ENCODE peak calls at places on chromosome X, in four cellular contexts. W, Z, X and F are unnamed samples.

GRCh38 chrX:358651-359143 is 28.0 kb downstream of the PPP2R3B start:
- DNase-seq in W (no peak), Z (no peak), X (no peak), F (no peak)

GRCh38 chrX:153533041-153533565 is 15.7 kb downstream of the ATP2B3 start:
- DNase-seq in W (peak), Z (no peak), X (no peak), F (no peak)

GRCh38 chrX:2385224-2385623 is 115.6 kb downstream of the DHRSX start:
- DNase-seq in W (peak), Z (no peak), X (no peak), F (no peak)

GRCh38 chrX:53356186-53356585 is 66.3 kb downstream of the SMC1A start:
- DNase-seq in W (peak), Z (no peak), X (no peak), F (no peak)

GRCh38 chrX:20228245-20228644 is 38.5 kb downstream of the RPS6KA3 start:
- DNase-seq in W (no peak), Z (no peak), X (no peak), F (no peak)

GRCh38 chrX:44344194-44344593 is 722 bp upstream of the EFHC2 start:
- DNase-seq in W (no peak), Z (no peak), X (peak), F (peak)

GRCh38 chrX:130769835-130770234 is 133.2 kb downstream of the ENOX2 start:
- DNase-seq in W (no peak), Z (no peak), X (no peak), F (no peak)

GRCh38 chrX:34365482-34365881 is 233.4 kb upstream of the FAM47A start:
- DNase-seq in W (peak), Z (no peak), X (peak), F (no peak)

GRCh38 chrX:109475174-109475891 is 6.6 kb downstream of the GUCY2F start:
- DNase-seq in W (peak), Z (no peak), X (peak), F (no peak)

GRCh38 chrX:20372533-20372932 is 105.8 kb upstream of the RPS6KA3 start:
- DNase-seq in W (peak), Z (no peak), X (no peak), F (no peak)

GRCh38 chrX:43718546-43718945 is 62.4 kb downstream of the MAOA start:
- DNase-seq in W (no peak), Z (no peak), X (no peak), F (no peak)

GRCh38 chrX:134013528-134013927 is 28.1 kb upstream of the GPC3 start:
- DNase-seq in W (no peak), Z (no peak), X (no peak), F (no peak)